ENCODE peak calls at places on chromosomes 2 and 18, in seven cellular contexts. M is stimulated activated CD4-positive, alpha-beta T cell treated with anti-CD3 and anti-CD28 coated beads, TNF-alpha, amount 100 ng/mL, for 24 hours; H is non-pigmented ciliary epithelial cell; R is AG20443; D is hepatocyte; N is EL; W is Right ventricle myocardium superior. A is an unnamed sample.

GRCh38 chr2:226272435-226272834 is 527.2 kb downstream of the IRS1 start:
- DNase-seq in M (no peak), N (no peak), D (no peak), R (no peak), H (no peak), W (no peak), A (no peak)

GRCh38 chr2:99861376-99861760 is 281.0 kb downstream of the AFF3 start:
- DNase-seq in H (no peak), W (no peak), D (no peak), M (no peak), R (no peak), N (peak), A (no peak)

GRCh38 chr2:62440281-62440946 is 65.6 kb downstream of the TMEM17 start:
- DNase-seq in R (no peak), D (no peak), M (no peak), W (no peak), N (no peak), H (no peak), A (no peak)

GRCh38 chr18:1578505-1578904 is 673.8 kb downstream of the ADCYAP1 start:
- DNase-seq in M (no peak), W (no peak), D (no peak), H (no peak), N (no peak), R (no peak), A (no peak)

GRCh38 chr2:109466674-109467575 is 146.8 kb downstream of the SEPTIN10 start:
- DNase-seq in W (peak), R (peak), D (no peak), N (peak), M (no peak), H (no peak), A (no peak)

GRCh38 chr2:14621114-14621513 is 11.4 kb upstream of the LRATD1 start:
- DNase-seq in D (no peak), H (no peak), N (peak), M (no peak), W (no peak), R (no peak), A (no peak)

GRCh38 chr2:29751390-29751789 is 170.0 kb downstream of the ALK start:
- DNase-seq in M (no peak), D (no peak), H (no peak), W (no peak), R (no peak), N (no peak), A (no peak)

GRCh38 chr18:74454279-74454741 is 2.8 kb downstream of the DIPK1C start:
- DNase-seq in M (no peak), N (no peak), H (no peak), R (no peak), W (no peak), D (no peak), A (no peak)

GRCh38 chr2:201433389-201433995 is 17.8 kb downstream of the TRAK2 start:
- DNase-seq in M (no peak), N (no peak), D (no peak), W (no peak), H (no peak), R (no peak), A (no peak)

GRCh38 chr2:191746809-191747208 is 68.9 kb downstream of the NABP1 start:
- DNase-seq in W (no peak), R (peak), M (no peak), D (no peak), N (peak), H (no peak), A (no peak)

GRCh38 chr2:111982822-111983221 is 72.2 kb upstream of the TMEM87B start:
- DNase-seq in D (no peak), W (no peak), H (no peak), R (no peak), N (no peak), M (no peak), A (no peak)

A was measured in esophagus squamous epithelium.